ENCODE peak calls at places on chromosomes 6 and 20, in four cellular contexts. U is HEK293T; E is Peyer's patch; J is stimulated activated CD4-positive, alpha-beta T cell treated with anti-CD3 and anti-CD28 coated beads, Interleukin-1b, Interleukin-23, amount 100 ng/mL, for 24 hours. S is an unnamed sample.

GRCh38 chr6:7672066-7673062 is 53.5 kb upstream of the BMP6 start:
- DNase-seq in U (no peak), E (no peak), J (no peak), S (no peak)

GRCh38 chr6:143621159-143621873 is 56.4 kb upstream of the PHACTR2 start:
- DNase-seq in J (no peak), E (no peak), U (no peak), S (no peak)

GRCh38 chr6:15588966-15589634 is 73.7 kb downstream of the DTNBP1 start:
- DNase-seq in E (no peak), U (no peak), J (peak; percentile 22), S (no peak)

GRCh38 chr6:150631283-150631981 is 31.7 kb downstream of the PLEKHG1 start:
- DNase-seq in E (peak; percentile 82), U (no peak), J (peak; percentile 16), S (no peak)

GRCh38 chr20:58640446-58640845 is 10.6 kb upstream of the STX16 start:
- DNase-seq in U (no peak), J (no peak), E (no peak), S (no peak)

GRCh38 chr6:17233531-17233930 is 47.6 kb upstream of the RBM24 start:
- DNase-seq in E (no peak), J (no peak), U (no peak), S (no peak)

GRCh38 chr6:105370316-105370715 is 32.6 kb downstream of the PREP start:
- DNase-seq in J (no peak), U (no peak), E (no peak), S (no peak)

GRCh38 chr6:26205161-26205624 is 118.0 kb downstream of the HFE start:
- DNase-seq in E (peak; percentile 94), U (peak; percentile 50), J (no peak), S (peak; percentile 79)

GRCh38 chr6:121597654-121598053 is 162.2 kb downstream of the GJA1 start:
- DNase-seq in U (no peak), E (no peak), J (no peak), S (no peak)

GRCh38 chr6:149862901-149863595 is 1.1 kb downstream of the LRP11 start:
- DNase-seq in J (no peak), U (peak; percentile 64), E (peak; percentile 74), S (peak; percentile 61)

GRCh38 chr6:157767757-157768156 is 55.3 kb upstream of the SNX9 start:
- DNase-seq in U (no peak), E (no peak), J (no peak), S (no peak)

GRCh38 chr6:1962201-1962600 is 283.2 kb downstream of the GMDS start:
- DNase-seq in U (no peak), J (no peak), E (no peak), S (no peak)

GRCh38 chr20:31897541-31897940 is 27.1 kb downstream of the TTLL9 start:
- DNase-seq in J (no peak), E (no peak), U (no peak), S (no peak)

GRCh38 chr6:144244688-144245087 is 40.4 kb upstream of the UTRN start:
- DNase-seq in J (no peak), U (no peak), E (no peak), S (no peak)

GRCh38 chr20:58889334-58890072 is 37.0 kb downstream of the GNAS start:
- DNase-seq in E (no peak), U (no peak), J (no peak), S (no peak)

GRCh38 chr6:14540859-14541540 is 423.4 kb downstream of the CD83 start:
- DNase-seq in E (no peak), J (no peak), U (no peak), S (no peak)

GRCh38 chr6:121748376-121748775 is 312.9 kb downstream of the GJA1 start:
- DNase-seq in E (no peak), U (no peak), J (no peak), S (no peak)

GRCh38 chr20:9066196-9066595 is 2.7 kb upstream of the PLCB4 start:
- DNase-seq in J (no peak), E (no peak), U (no peak), S (no peak)

GRCh38 chr6:43809417-43810305 is 39.6 kb downstream of the VEGFA start:
- DNase-seq in E (peak; percentile 79), U (no peak), J (no peak), S (peak; percentile 62)

GRCh38 chr6:134830194-134830593 is 119.7 kb downstream of the ALDH8A1 start:
- DNase-seq in E (no peak), U (no peak), J (no peak), S (no peak)

GRCh38 chr20:25273541-25274358 is 25.9 kb downstream of the PYGB start:
- DNase-seq in U (no peak), J (no peak), E (peak; percentile 21), S (no peak)

GRCh38 chr6:125188594-125189203 is 35.1 kb downstream of the TPD52L1 start:
- DNase-seq in E (no peak), J (no peak), U (no peak), S (no peak)

GRCh38 chr6:26272171-26272631 is 92.8 kb upstream of the BTN3A2 start:
- DNase-seq in J (no peak), E (peak; percentile 85), U (no peak), S (peak; percentile 65)

GRCh38 chr6:31907158-31907813 is 5.4 kb upstream of the ZBTB12 start:
- DNase-seq in E (no peak), J (no peak), U (no peak), S (no peak)

GRCh38 chr6:167050903-167051302 is 51.7 kb downstream of the CEP43 start:
- DNase-seq in U (no peak), E (no peak), J (no peak), S (no peak)

GRCh38 chr6:85015396-85015990 is 251.1 kb upstream of the TBX18 start:
- DNase-seq in E (no peak), U (peak; percentile 76), J (no peak), S (peak; percentile 34)

GRCh38 chr20:21503345-21503744 is 10.5 kb downstream of the NKX2-2 start:
- DNase-seq in J (no peak), U (no peak), E (no peak), S (no peak)

GRCh38 chr20:59572515-59572914 is 31.8 kb upstream of the PHACTR3 start:
- DNase-seq in E (no peak), U (no peak), J (no peak), S (no peak)